ENCODE peak calls at places on chromosomes 11 and 22, in four cellular contexts. S, H, Q and J are unnamed samples.

GRCh38 chr11:34640050-34640971 is 19.4 kb downstream of the EHF start:
- DNase-seq in S (peak), H (peak), Q (no peak), J (no peak)

GRCh38 chr11:2313051-2313951 is 11.5 kb downstream of the TSPAN32 start:
- DNase-seq in Q (no peak), H (no peak), S (peak), J (no peak)

GRCh38 chr11:67640021-67640757 is 626 bp upstream of the TBX10 start:
- DNase-seq in S (peak), H (peak), Q (no peak), J (peak)

GRCh38 chr11:128905345-128906184 is 14.4 kb downstream of the KCNJ5 start:
- DNase-seq in Q (no peak), H (peak), S (peak), J (peak)

GRCh38 chr11:27701262-27702105 is 1.2 kb upstream of the BDNF start:
- DNase-seq in Q (no peak), S (peak), H (peak), J (no peak)

GRCh38 chr11:75667268-75667830 is 1.5 kb downstream of the MAP6 start:
- DNase-seq in Q (no peak), H (peak), S (peak), J (peak)

GRCh38 chr11:130441726-130442125 is 6.7 kb upstream of the ADAMTS15 start:
- DNase-seq in S (no peak), Q (no peak), H (no peak), J (no peak)

GRCh38 chr11:78562398-78562797 is 12.3 kb downstream of the NARS2 start:
- DNase-seq in S (no peak), Q (no peak), H (peak), J (no peak)

GRCh38 chr11:125168875-125169537 is 4.5 kb downstream of the PKNOX2 start:
- DNase-seq in Q (no peak), S (no peak), H (no peak), J (no peak)

GRCh38 chr22:38311331-38311635 is 6.0 kb downstream of the CSNK1E start:
- DNase-seq in Q (no peak), H (no peak), S (no peak), J (no peak)

GRCh38 chr11:32316846-32317525 is 118.4 kb downstream of the WT1 start:
- DNase-seq in Q (no peak), H (no peak), S (no peak), J (no peak)

GRCh38 chr11:75170463-75171201 is 19.7 kb downstream of the SLCO2B1 start:
- DNase-seq in Q (no peak), H (no peak), S (no peak), J (no peak)

GRCh38 chr11:118619444-118620205 is 12.2 kb downstream of the PHLDB1 start:
- DNase-seq in S (peak), H (no peak), Q (peak), J (no peak)

DNA sequence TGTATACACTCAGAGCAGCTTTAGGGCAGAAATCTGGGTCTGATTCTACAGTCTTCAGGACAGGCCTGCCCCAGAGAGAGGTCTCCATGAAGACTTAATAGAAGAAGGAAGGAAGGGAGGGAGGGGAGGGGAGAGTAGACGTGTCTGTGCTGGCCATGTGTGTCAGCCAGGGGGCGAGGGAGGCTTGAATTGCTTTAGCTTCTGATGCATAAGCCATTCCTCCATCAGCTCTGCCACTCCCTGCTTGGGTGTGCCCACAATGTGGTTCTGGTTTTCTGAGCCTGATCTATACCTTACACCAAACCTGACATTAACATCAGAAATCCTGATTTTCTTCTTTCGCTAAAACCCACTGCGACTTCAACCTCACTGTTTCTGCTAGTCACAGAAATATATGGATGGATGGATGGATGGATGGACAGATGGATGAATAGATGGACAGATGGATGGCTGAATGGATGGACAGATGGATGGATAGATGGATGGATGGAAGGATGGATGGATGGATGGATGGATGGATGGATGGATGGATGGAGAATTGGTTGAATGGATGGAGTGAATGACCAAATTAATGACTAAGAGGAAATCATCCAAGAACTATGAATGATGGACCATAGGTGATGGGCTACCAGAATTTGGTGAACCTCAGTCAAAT is 56.5 kb upstream of the PRDM11 start:
- DNase-seq in H (peak), S (no peak), Q (no peak), J (no peak)
- TF ChIP-seq CTCF in H (peak), S (peak), Q (peak), J (no peak)

GRCh38 chr22:23533328-23533762 is 46.7 kb downstream of the IGLL1 start:
- DNase-seq in H (peak), S (peak), Q (no peak), J (peak)
- TF ChIP-seq CTCF in H (peak), S (peak), Q (peak), J (peak)

GRCh38 chr22:19718255-19719054 is 4.2 kb downstream of the SEPTIN5 start:
- DNase-seq in H (no peak), Q (no peak), S (no peak), J (no peak)
- TF ChIP-seq CTCF in H (no peak), Q (no peak), S (no peak), J (peak)

GRCh38 chr11:117081908-117082307 is 16.3 kb downstream of the SIK3 start:
- DNase-seq in Q (no peak), H (no peak), S (no peak), J (no peak)
- TF ChIP-seq CTCF in Q (no peak), H (peak), S (no peak), J (peak)